ENCODE peak calls at places on chromosomes 4 and X, in six cellular contexts. V, G, S, W, L and B are unnamed samples.

GRCh38 chr4:97142405-97142804 is 1000.9 kb downstream of the STPG2 start:
- DNase-seq in L (no peak), G (no peak), S (no peak), W (no peak), V (no peak), B (no peak)

GRCh38 chr4:23084559-23085248 is 392.0 kb downstream of the GBA3 start:
- DNase-seq in L (no peak), W (no peak), S (no peak), V (peak), G (no peak), B (no peak)

GRCh38 chr4:71004281-71004851 is 10.9 kb downstream of the DCK start:
- DNase-seq in L (peak), G (no peak), V (no peak), W (no peak), S (no peak), B (no peak)

GRCh38 chr4:16026155-16026761 is 57.6 kb downstream of the PROM1 start:
- DNase-seq in S (no peak), W (peak), V (peak), L (no peak), G (peak), B (no peak)

GRCh38 chr4:42452823-42453222 is 55.5 kb downstream of the SHISA3 start:
- DNase-seq in S (no peak), W (no peak), L (no peak), G (no peak), V (peak), B (no peak)

GRCh38 chrX:72394518-72395163 is 88.9 kb upstream of the CITED1 start:
- DNase-seq in V (no peak), L (no peak), S (no peak), W (no peak), G (peak), B (no peak)

GRCh38 chr4:121998024-121998423 is 46.2 kb upstream of the TRPC3 start:
- DNase-seq in V (no peak), W (no peak), S (no peak), G (no peak), L (no peak), B (no peak)

GRCh38 chr4:98603683-98604573 is 54.5 kb downstream of the TSPAN5 start:
- DNase-seq in L (no peak), W (no peak), G (no peak), V (no peak), S (no peak), B (no peak)

GRCh38 chr4:55636622-55636999 is 513 bp upstream of the NMU start:
- DNase-seq in V (no peak), G (no peak), W (no peak), S (no peak), L (no peak), B (no peak)

GRCh38 chr4:8538703-8539567 is 41.3 kb upstream of the GPR78 start:
- DNase-seq in S (no peak), V (peak), G (peak), W (no peak), L (no peak), B (no peak)

GRCh38 chr4:6892190-6892908 is 17.3 kb upstream of the TBC1D14 start:
- DNase-seq in W (peak), V (peak), G (peak), S (no peak), L (no peak), B (no peak)

GRCh38 chrX:27186671-27187070 is 276.5 kb downstream of the PPP4R3C start:
- DNase-seq in V (peak), W (peak), L (no peak), S (peak), G (peak), B (no peak)

GRCh38 chrX:85003655-85004244 is at the start of gene APOOL:
- DNase-seq in G (peak), W (peak), S (peak), V (peak), L (peak), B (peak)

GRCh38 chrX:39982927-39983326 is 114.8 kb downstream of the BCOR start:
- DNase-seq in V (no peak), W (no peak), G (no peak), L (no peak), S (no peak), B (no peak)

GRCh38 chr4:76198411-76199237 is 15.0 kb downstream of the SCARB2 start:
- DNase-seq in W (peak), G (peak), V (peak), S (no peak), L (no peak), B (no peak)

GRCh38 chr4:74897390-74897789 is 35.5 kb upstream of the PARM1 start:
- DNase-seq in S (no peak), G (no peak), W (no peak), V (no peak), L (no peak), B (no peak)

GRCh38 chr4:113760852-113761681 is 471 bp downstream of the CAMK2D start:
- DNase-seq in S (no peak), V (peak), W (peak), L (peak), G (peak), B (no peak)

GRCh38 chrX:63922221-63922620 is 137.2 kb upstream of the ARHGEF9 start:
- DNase-seq in V (peak), S (no peak), W (no peak), G (peak), L (no peak), B (no peak)

GRCh38 chr4:107600456-107600855 is 119.6 kb downstream of the PAPSS1 start:
- DNase-seq in L (no peak), V (peak), G (peak), W (no peak), S (no peak), B (no peak)

GRCh38 chr4:145234086-145234694 is 53.8 kb upstream of the OTUD4 start:
- DNase-seq in S (peak), L (peak), W (peak), V (peak), G (peak), B (no peak)

GRCh38 chr4:183636488-183636887 is 22.5 kb downstream of the RWDD4 start:
- DNase-seq in W (no peak), V (no peak), S (no peak), G (no peak), L (no peak), B (no peak)

GRCh38 chr4:157096439-157096838 is 20.5 kb downstream of the GLRB start:
- DNase-seq in W (no peak), S (no peak), L (no peak), V (no peak), G (peak), B (no peak)